ENCODE peak calls at places on chromosomes 12 and 14, in six cellular contexts. E is activated T-helper 1 cell treated with anti-CD3 and anti-CD28 coated beads, Interleukin-12 subunit alpha, Interleukin-12 subunit beta, Interleukin-2, Interleukin-4 antibody, amounts not matched to agents 30 ng/mL and 10 ng/mL and 1 ng/mL, durations not matched to agents 14 hours and 24 hours and 36 hours; F is H4; P is activated T-cell treated with anti-CD3 and anti-CD28 coated beads for 24 hours; B is amniotic epithelial cell; J is natural killer cell. N is an unnamed sample.

GRCh38 chr14:37721976-37722659 is 126.7 kb downstream of the TTC6 start:
- DNase-seq in P (no peak), F (no peak), J (no peak), B (peak), E (no peak), N (no peak)

GRCh38 chr12:10293151-10293550 is 14.5 kb upstream of the KLRD1 start:
- DNase-seq in P (no peak), B (no peak), J (no peak), F (no peak), E (no peak), N (no peak)

GRCh38 chr14:90140298-90140955 is 78.6 kb downstream of the KCNK13 start:
- DNase-seq in P (no peak), E (no peak), J (no peak), F (peak), B (no peak), N (peak)

GRCh38 chr12:25089738-25090137 is 105.2 kb downstream of the DNAI7 start:
- DNase-seq in P (no peak), J (no peak), F (peak), E (no peak), B (no peak), N (no peak)

GRCh38 chr12:48978741-48979601 is 849 bp downstream of the WNT1 start:
- DNase-seq in F (no peak), P (no peak), E (no peak), J (no peak), B (no peak), N (no peak)

GRCh38 chr12:47889040-47889439 is 15.8 kb downstream of the VDR start:
- DNase-seq in J (no peak), E (peak), F (no peak), B (no peak), P (no peak), N (no peak)

GRCh38 chr12:45010051-45010450 is 40.8 kb downstream of the DBX2 start:
- DNase-seq in P (no peak), E (no peak), J (no peak), F (no peak), B (no peak), N (no peak)

GRCh38 chr12:106766393-106766826 is 8.1 kb upstream of the RIC8B start:
- DNase-seq in P (no peak), E (no peak), F (no peak), J (no peak), B (peak), N (no peak)

GRCh38 chr12:109385339-109386078 is 37.8 kb downstream of the MYO1H start:
- DNase-seq in P (no peak), B (peak), J (no peak), F (peak), E (no peak), N (peak)

GRCh38 chr12:102067574-102068258 is 5.9 kb upstream of the WASHC3 start:
- DNase-seq in P (no peak), J (no peak), E (no peak), F (peak), B (no peak), N (no peak)

GRCh38 chr12:116201908-116202307 is 75.6 kb downstream of the MED13L start:
- DNase-seq in B (no peak), P (no peak), J (no peak), E (no peak), F (no peak), N (no peak)

N was measured in COLO829.